ENCODE peak calls at places on chromosomes 11 and 22, in nine cellular contexts. M, J, L, F, H, X, D, T and U are unnamed samples.

GRCh38 chr22:22884010-22884887 is 3.4 kb upstream of the IGLL5 start:
- DNase-seq in F (peak; percentile 54), L (peak; percentile 70), M (peak; percentile 75), T (peak; percentile 25), D (peak; percentile 12), H (no peak), J (peak; percentile 66), X (peak; percentile 64), U (no peak)

GRCh38 chr22:37197451-37198289 is 9.6 kb upstream of the C1QTNF6 start:
- DNase-seq in J (peak; percentile 92), T (peak; percentile 37), X (no peak), L (peak; percentile 80), M (peak; percentile 72), F (no peak), D (peak; percentile 89), H (peak; percentile 89), U (no peak)

GRCh38 chr11:3838504-3838903 is 2.3 kb downstream of the RHOG start:
- DNase-seq in F (no peak), M (no peak), J (no peak), X (no peak), L (no peak), D (no peak), T (no peak), H (no peak), U (no peak)

GRCh38 chr22:42932857-42933782 is 76.0 kb upstream of the ARFGAP3 start:
- DNase-seq in H (no peak), D (peak; percentile 50), T (no peak), F (peak; percentile 56), X (peak; percentile 69), M (no peak), L (no peak), J (no peak), U (no peak)

GRCh38 chr11:68798221-68798813 is 43.4 kb downstream of the CPT1A start:
- DNase-seq in T (no peak), H (no peak), X (no peak), J (no peak), D (no peak), F (no peak), L (no peak), M (peak; percentile 34), U (no peak)

GRCh38 chr11:66363805-66364535 is 7.6 kb downstream of the SLC29A2 start:
- DNase-seq in M (peak; percentile 74), T (no peak), D (no peak), F (no peak), L (peak; percentile 58), H (no peak), X (no peak), J (no peak), U (no peak)

GRCh38 chr22:44351685-44352377 is 39.1 kb upstream of the SHISAL1 start:
- DNase-seq in M (peak; percentile 54), J (no peak), H (peak; percentile 89), L (no peak), F (no peak), X (no peak), D (peak; percentile 94), T (no peak), U (no peak)

GRCh38 chr11:75433443-75433842 is 440 bp upstream of the KLHL35 start:
- DNase-seq in J (no peak), X (no peak), T (no peak), L (no peak), F (no peak), D (no peak), M (no peak), H (no peak), U (no peak)

GRCh38 chr22:25746012-25746373 is 4.0 kb downstream of the MYO18B start:
- DNase-seq in L (peak; percentile 9), X (no peak), F (no peak), J (no peak), D (peak; percentile 76), M (no peak), H (no peak), T (no peak), U (no peak)

GRCh38 chr11:122733301-122733686 is 77.8 kb downstream of the UBASH3B start:
- DNase-seq in D (peak; percentile 77), M (no peak), F (peak; percentile 49), X (peak; percentile 59), J (no peak), L (no peak), H (no peak), T (no peak), U (no peak)

GRCh38 chr11:112364962-112365481 is 104.4 kb upstream of the PLET1 start:
- DNase-seq in M (peak; percentile 35), H (peak; percentile 85), X (no peak), T (no peak), J (no peak), F (no peak), D (peak; percentile 87), L (no peak), U (no peak)

GRCh38 chr22:27170491-27170890 is 513.1 kb downstream of the MIAT start:
- DNase-seq in L (no peak), D (peak; percentile 83), J (peak; percentile 29), M (no peak), X (no peak), H (peak; percentile 81), T (no peak), F (no peak), U (peak; percentile 60)

GRCh38 chr11:121650520-121651266 is 197.9 kb upstream of the SORL1-AS1 start:
- DNase-seq in M (no peak), H (no peak), T (no peak), X (no peak), L (no peak), F (no peak), J (no peak), D (no peak), U (no peak)

GRCh38 chr11:37142591-37142990 is 544.6 kb upstream of the RAG2 start:
- DNase-seq in J (no peak), H (no peak), X (no peak), D (no peak), M (no peak), L (no peak), F (no peak), T (no peak), U (no peak)

GRCh38 chr11:67996622-67997459 is 7.1 kb downstream of the UNC93B1 start:
- DNase-seq in L (peak; percentile 91), H (no peak), M (peak; percentile 88), F (no peak), J (peak; percentile 89), X (no peak), D (peak; percentile 31), T (peak; percentile 81), U (no peak)

DNA sequence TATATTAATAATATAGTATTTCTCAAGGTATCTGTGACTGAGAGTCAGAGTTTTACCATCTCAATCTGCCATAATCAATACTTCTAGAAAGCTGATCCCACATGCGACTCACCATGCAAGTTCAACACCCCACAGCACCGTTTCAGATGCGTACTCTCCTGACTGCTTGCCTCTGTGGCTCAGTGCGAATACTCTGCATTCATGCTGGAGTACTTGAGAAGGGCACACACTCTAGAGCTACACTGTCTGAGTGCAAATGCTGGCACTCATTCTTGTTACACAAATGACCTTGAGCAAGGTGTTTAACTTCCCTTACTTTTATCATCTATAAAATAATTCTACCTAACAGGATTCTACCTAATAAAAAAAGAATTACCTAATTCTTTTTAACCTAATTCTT is 12.5 kb downstream of the SNU13 start:
- DNase-seq in H (no peak), L (no peak), X (no peak), D (no peak), T (no peak), F (no peak), J (no peak), M (no peak), U (no peak)
- H3K36me3 ChIP-seq in H (peaks cover 74% of the 10 kb centered on the region), L (peaks cover 14% of the 10 kb centered on the region), X (peaks cover 31% of the 10 kb centered on the region), D (peaks cover 12% of the 10 kb centered on the region), T (peaks cover 7% of the 10 kb centered on the region), F (peaks cover 63% of the 10 kb centered on the region), J (peaks cover 51% of the 10 kb centered on the region), M (peaks cover 22% of the 10 kb centered on the region), U (peaks cover 28% of the 10 kb centered on the region)

DNA sequence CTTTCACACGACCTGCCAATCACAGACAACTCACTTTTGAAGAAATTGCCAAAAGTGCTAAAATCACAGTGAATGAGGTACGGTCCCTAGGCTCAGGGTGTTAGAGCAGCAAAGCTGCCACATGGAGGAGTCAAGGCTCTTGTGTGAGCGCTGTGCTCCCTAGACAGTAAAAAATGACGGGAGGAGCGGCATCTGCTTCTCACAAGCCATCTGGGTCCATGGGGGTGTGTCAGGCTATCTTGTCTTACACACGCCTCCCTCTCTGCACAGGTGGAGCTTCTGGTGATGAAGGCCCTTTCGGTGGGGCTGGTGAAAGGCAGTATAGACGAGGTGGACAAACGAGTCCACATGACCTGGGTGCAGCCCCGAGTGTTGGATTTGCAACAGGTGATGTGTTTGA is 14.8 kb downstream of the PSMD13 start:
- DNase-seq in L (no peak), H (no peak), J (no peak), D (no peak), T (no peak), X (no peak), F (no peak), M (no peak), U (no peak)
- H3K36me3 ChIP-seq in L (peaks cover 17% of the 10 kb centered on the region), H (peaks cover 75% of the 10 kb centered on the region), J (peaks cover 57% of the 10 kb centered on the region), D (peaks cover 18% of the 10 kb centered on the region), T (peaks cover 10% of the 10 kb centered on the region), X (peaks cover 41% of the 10 kb centered on the region), F (peaks cover 72% of the 10 kb centered on the region), M (peaks cover 33% of the 10 kb centered on the region), U (peaks cover 53% of the 10 kb centered on the region)

GRCh38 chr11:72833083-72833733 is 19.0 kb downstream of the ATG16L2 start:
- DNase-seq in X (no peak), M (no peak), T (no peak), J (no peak), F (no peak), D (no peak), L (no peak), H (no peak), U (no peak)

GRCh38 chr11:72834905-72835304 is 20.7 kb downstream of the ATG16L2 start:
- DNase-seq in T (no peak), M (no peak), X (peak; percentile 69), D (no peak), J (no peak), F (peak; percentile 37), L (no peak), H (no peak), U (no peak)

GRCh38 chr11:72838691-72839305 is 24.6 kb downstream of the ATG16L2 start:
- DNase-seq in J (no peak), X (no peak), D (peak; percentile 61), F (no peak), M (no peak), L (no peak), H (no peak), T (no peak), U (no peak)

GRCh38 chr11:72833792-72834501 is 19.7 kb downstream of the ATG16L2 start:
- DNase-seq in D (no peak), X (peak; percentile 58), H (no peak), T (no peak), L (no peak), M (no peak), F (peak; percentile 42), J (no peak), U (no peak)

DNA sequence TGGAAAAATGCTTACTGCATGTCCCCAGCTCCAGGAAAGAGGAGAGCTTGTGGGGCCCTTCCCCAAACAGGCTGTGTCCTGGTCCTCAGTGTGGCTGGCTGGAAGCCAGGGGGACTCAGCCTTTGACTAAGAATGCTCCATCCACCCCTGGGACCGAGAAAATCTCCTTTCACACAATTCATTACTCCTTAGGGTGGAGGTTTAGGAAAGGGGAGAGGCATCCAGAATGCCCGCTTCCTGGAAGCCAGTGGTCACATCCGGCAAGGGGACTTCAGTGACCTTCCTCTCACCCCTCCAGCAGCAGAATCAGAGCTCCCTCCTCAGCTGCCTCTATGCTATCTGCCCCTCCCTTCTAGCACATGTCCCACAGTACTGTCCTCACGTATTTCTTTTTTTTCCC is 21.9 kb downstream of the ATG16L2 start:
- DNase-seq in F (peak; percentile 80), M (no peak), J (no peak), H (peak; percentile 66), T (no peak), X (peak; percentile 82), D (no peak), L (no peak), U (no peak)
- H3K36me3 ChIP-seq in F (peaks cover 45% of the 10 kb centered on the region), M (no peaks in the 10 kb centered on the region), J (peaks cover 4% of the 10 kb centered on the region), H (peaks cover 41% of the 10 kb centered on the region), T (no peaks in the 10 kb centered on the region), X (peaks cover 14% of the 10 kb centered on the region), D (no peaks in the 10 kb centered on the region), L (no peaks in the 10 kb centered on the region), U (peaks cover 21% of the 10 kb centered on the region)

GRCh38 chr11:10524471-10524870 is 16.5 kb downstream of the RNF141 start:
- DNase-seq in F (no peak), L (no peak), D (no peak), X (no peak), J (no peak), M (no peak), H (no peak), T (no peak), U (no peak)
- H3K36me3 ChIP-seq in F (peaks cover 100% of the 10 kb centered on the region), L (peaks cover 2% of the 10 kb centered on the region), D (peaks cover 2% of the 10 kb centered on the region), X (peaks cover 34% of the 10 kb centered on the region), J (peaks cover 69% of the 10 kb centered on the region), M (peaks cover 19% of the 10 kb centered on the region), H (peaks cover 75% of the 10 kb centered on the region), T (peaks cover 7% of the 10 kb centered on the region), U (peaks cover 16% of the 10 kb centered on the region)